ENCODE peak calls at places on chromosome 16, in six cellular contexts. One of them, this sample, is unnamed.

GRCh38 chr16:81140930-81141780 is 45.0 kb upstream of the GCSH start:
- DNase-seq in GM12878: no peak
- DNase-seq in HepG2: peak; percentile 82
- DNase-seq in H1: peak; percentile 33
- DNase-seq in K562: peak; percentile 64
- DNase-seq in SK-N-SH: no peak
- DNase-seq in this sample: no peak

GRCh38 chr16:17585449-17586080 is 114.8 kb upstream of the XYLT1 start:
- DNase-seq in K562: no peak
- DNase-seq in GM12878: no peak
- DNase-seq in H1: no peak
- DNase-seq in SK-N-SH: no peak
- DNase-seq in HepG2: no peak
- DNase-seq in this sample: peak; percentile 45

GRCh38 chr16:52547001-52547833 is at the start of gene TOX3:
- DNase-seq in HepG2: no peak
- DNase-seq in K562: no peak
- DNase-seq in GM12878: no peak
- DNase-seq in SK-N-SH: peak; percentile 48
- DNase-seq in H1: no peak
- DNase-seq in this sample: no peak

GRCh38 chr16:80731915-80732314 is 72.5 kb downstream of the CDYL2 start:
- DNase-seq in HepG2: no peak
- DNase-seq in K562: no peak
- DNase-seq in GM12878: no peak
- DNase-seq in SK-N-SH: no peak
- DNase-seq in H1: no peak
- DNase-seq in this sample: no peak

GRCh38 chr16:81513204-81514040 is 68.8 kb downstream of the CMIP start:
- DNase-seq in K562: no peak
- DNase-seq in HepG2: peak; percentile 90
- DNase-seq in SK-N-SH: no peak
- DNase-seq in H1: no peak
- DNase-seq in GM12878: no peak
- DNase-seq in this sample: no peak

GRCh38 chr16:30382398-30383015 is at the start of gene SEPTIN1:
- DNase-seq in H1: no peak
- DNase-seq in SK-N-SH: no peak
- DNase-seq in K562: no peak
- DNase-seq in HepG2: no peak
- DNase-seq in GM12878: peak; percentile 40
- DNase-seq in this sample: no peak

GRCh38 chr16:85045077-85045476 is 17.5 kb downstream of the KIAA0513 start:
- DNase-seq in GM12878: no peak
- DNase-seq in H1: no peak
- DNase-seq in SK-N-SH: no peak
- DNase-seq in K562: no peak
- DNase-seq in HepG2: no peak
- DNase-seq in this sample: no peak

GRCh38 chr16:53864819-53865491 is 161.0 kb downstream of the FTO start:
- DNase-seq in HepG2: peak; percentile 25
- DNase-seq in GM12878: no peak
- DNase-seq in H1: no peak
- DNase-seq in SK-N-SH: no peak
- DNase-seq in K562: no peak
- DNase-seq in this sample: no peak

GRCh38 chr16:46745594-46745993 is 2.5 kb downstream of the MYLK3 start:
- DNase-seq in HepG2: no peak
- DNase-seq in H1: no peak
- DNase-seq in SK-N-SH: no peak
- DNase-seq in K562: no peak
- DNase-seq in GM12878: no peak
- DNase-seq in this sample: no peak

GRCh38 chr16:23959069-23959800 is 123.5 kb downstream of the PRKCB start:
- DNase-seq in HepG2: no peak
- DNase-seq in K562: no peak
- DNase-seq in GM12878: no peak
- DNase-seq in SK-N-SH: no peak
- DNase-seq in H1: no peak
- DNase-seq in this sample: peak; percentile 65

GRCh38 chr16:590165-590874 is 454 bp downstream of the RAB40C start:
- DNase-seq in SK-N-SH: peak; percentile 67
- DNase-seq in HepG2: no peak
- DNase-seq in H1: no peak
- DNase-seq in K562: peak; percentile 39
- DNase-seq in GM12878: no peak
- DNase-seq in this sample: no peak

DNA sequence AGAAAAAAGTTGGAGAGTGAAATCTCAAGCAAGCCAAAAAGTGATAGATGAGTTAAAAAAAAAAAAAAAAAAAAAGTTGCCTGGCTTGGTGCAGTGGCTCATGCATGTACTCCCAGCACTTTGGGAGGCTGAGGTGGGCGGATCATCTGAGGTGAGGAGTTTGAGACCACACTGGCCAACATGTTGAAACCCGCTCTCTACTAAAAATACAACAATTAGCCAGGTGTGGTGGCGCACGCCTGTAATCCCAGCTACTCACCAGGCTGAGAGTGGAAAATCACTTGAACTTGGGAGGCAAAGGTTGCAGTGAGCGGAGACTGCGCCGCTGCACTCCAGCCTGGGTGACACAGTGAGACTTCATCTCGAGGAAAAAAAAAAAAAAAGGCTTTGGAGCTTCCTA is 668.8 kb downstream of the WWOX start:
- DNase-seq in K562: no peak
- DNase-seq in GM12878: no peak
- DNase-seq in SK-N-SH: no peak
- DNase-seq in H1: no peak
- DNase-seq in HepG2: no peak
- DNase-seq in this sample: no peak
- TF ChIP-seq GABPA in K562: no peak
- TF ChIP-seq GABPA in GM12878: no peak
- TF ChIP-seq GABPA in SK-N-SH: no peak
- TF ChIP-seq GABPA in H1: no peak
- TF ChIP-seq GABPA in HepG2: no peak
- TF ChIP-seq GABPA in this sample: no peak

DNA sequence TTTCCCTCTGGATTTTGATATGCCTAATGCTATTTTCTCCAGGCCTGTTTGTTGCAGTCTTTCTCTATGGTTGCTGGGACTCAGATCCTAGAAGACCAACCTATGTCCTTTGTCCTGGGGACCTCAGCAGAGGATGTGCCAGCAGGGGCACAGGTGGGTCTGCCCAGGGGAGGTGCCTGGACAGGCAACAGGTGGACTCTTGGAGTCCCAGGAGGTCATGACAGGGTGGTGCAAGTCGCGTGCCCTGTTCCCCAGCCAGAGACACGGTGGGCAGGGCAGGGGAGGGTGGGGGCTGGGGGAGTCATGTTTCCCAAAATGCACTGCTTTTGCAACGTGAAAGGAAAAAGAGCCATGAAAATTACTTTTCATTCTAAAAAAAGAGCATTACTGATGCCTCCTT is 26.3 kb upstream of the PLLP start:
- DNase-seq in HepG2: no peak
- DNase-seq in H1: no peak
- DNase-seq in SK-N-SH: no peak
- DNase-seq in K562: no peak
- DNase-seq in GM12878: no peak
- DNase-seq in this sample: no peak
- TF ChIP-seq GABPA in HepG2: no peak
- TF ChIP-seq GABPA in H1: no peak
- TF ChIP-seq GABPA in SK-N-SH: no peak
- TF ChIP-seq GABPA in K562: no peak
- TF ChIP-seq GABPA in GM12878: no peak
- TF ChIP-seq GABPA in this sample: no peak

GRCh38 chr16:56862776-56863175 is 2.2 kb upstream of the SLC12A3 start:
- DNase-seq in SK-N-SH: no peak
- DNase-seq in HepG2: no peak
- DNase-seq in GM12878: no peak
- DNase-seq in K562: no peak
- DNase-seq in H1: no peak
- DNase-seq in this sample: peak; percentile 39

GRCh38 chr16:56865394-56866062 is 521 bp downstream of the SLC12A3 start:
- DNase-seq in SK-N-SH: no peak
- DNase-seq in K562: no peak
- DNase-seq in GM12878: no peak
- DNase-seq in H1: no peak
- DNase-seq in HepG2: no peak
- DNase-seq in this sample: no peak

GRCh38 chr16:56861756-56862155 is 3.3 kb upstream of the SLC12A3 start:
- DNase-seq in H1: no peak
- DNase-seq in K562: no peak
- DNase-seq in SK-N-SH: no peak
- DNase-seq in HepG2: no peak
- DNase-seq in GM12878: no peak
- DNase-seq in this sample: no peak

GRCh38 chr16:56866955-56867830 is 2.2 kb downstream of the SLC12A3 start:
- DNase-seq in K562: peak; percentile 45
- DNase-seq in H1: no peak
- DNase-seq in HepG2: peak; percentile 70
- DNase-seq in SK-N-SH: peak; percentile 69
- DNase-seq in GM12878: no peak
- DNase-seq in this sample: no peak

DNA sequence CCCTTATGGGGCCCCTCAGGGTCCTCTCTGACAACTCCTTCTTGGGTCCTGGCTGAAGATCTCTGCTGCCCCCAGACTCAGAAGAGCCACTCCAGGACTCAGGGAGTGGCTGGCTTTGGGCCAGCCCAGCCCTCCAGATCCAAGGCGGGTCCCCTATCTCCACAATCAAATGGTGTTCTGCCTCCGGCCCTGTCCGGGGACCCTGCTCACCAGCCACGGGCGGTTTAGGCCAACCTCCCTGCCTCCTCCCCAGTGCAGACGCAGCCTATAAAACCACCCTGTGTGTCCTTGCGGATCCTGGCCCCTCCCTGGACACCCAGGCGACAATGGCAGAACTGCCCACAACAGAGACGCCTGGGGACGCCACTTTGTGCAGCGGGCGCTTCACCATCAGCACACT is at the start of gene SLC12A3:
- DNase-seq in HepG2: no peak
- DNase-seq in SK-N-SH: peak; percentile 64
- DNase-seq in H1: no peak
- DNase-seq in K562: peak; percentile 37
- DNase-seq in GM12878: no peak
- DNase-seq in this sample: no peak
- TF ChIP-seq GABPA in HepG2: no peak
- TF ChIP-seq GABPA in SK-N-SH: no peak
- TF ChIP-seq GABPA in H1: no peak
- TF ChIP-seq GABPA in K562: no peak
- TF ChIP-seq GABPA in GM12878: no peak
- TF ChIP-seq GABPA in this sample: no peak

DNA sequence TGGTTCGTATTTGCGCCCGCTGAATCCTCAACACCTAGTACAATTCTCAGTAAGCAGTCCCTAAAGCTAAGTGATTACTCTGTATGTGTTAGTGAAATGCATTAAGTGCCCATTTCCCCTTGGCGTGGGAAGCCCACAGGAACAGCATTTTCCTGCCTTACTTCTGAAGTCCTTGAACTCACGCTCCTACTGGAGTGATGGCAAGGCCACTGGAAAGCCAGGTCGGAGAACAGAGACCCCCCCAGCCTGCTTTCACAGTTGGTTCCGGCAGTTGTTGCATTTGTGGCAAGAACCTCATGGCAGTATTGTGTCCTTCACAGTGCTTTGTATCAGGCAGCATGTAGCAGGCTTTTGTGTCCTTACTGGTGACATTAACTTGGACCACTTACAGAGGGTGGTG is 340.7 kb downstream of the CDH13 start:
- DNase-seq in HepG2: no peak
- DNase-seq in SK-N-SH: no peak
- DNase-seq in H1: no peak
- DNase-seq in K562: no peak
- DNase-seq in GM12878: no peak
- DNase-seq in this sample: no peak
- TF ChIP-seq GABPA in HepG2: no peak
- TF ChIP-seq GABPA in SK-N-SH: no peak
- TF ChIP-seq GABPA in H1: no peak
- TF ChIP-seq GABPA in K562: no peak
- TF ChIP-seq GABPA in GM12878: no peak
- TF ChIP-seq GABPA in this sample: no peak

GRCh38 chr16:28063047-28063521 is 430 bp downstream of the GSG1L start:
- DNase-seq in H1: no peak
- DNase-seq in SK-N-SH: peak; percentile 71
- DNase-seq in K562: no peak
- DNase-seq in GM12878: no peak
- DNase-seq in HepG2: no peak
- DNase-seq in this sample: peak; percentile 73
- TF ChIP-seq GABPA in H1: no peak
- TF ChIP-seq GABPA in SK-N-SH: no peak
- TF ChIP-seq GABPA in K562: no peak
- TF ChIP-seq GABPA in GM12878: no peak
- TF ChIP-seq GABPA in HepG2: no peak
- TF ChIP-seq GABPA in this sample: no peak

DNA sequence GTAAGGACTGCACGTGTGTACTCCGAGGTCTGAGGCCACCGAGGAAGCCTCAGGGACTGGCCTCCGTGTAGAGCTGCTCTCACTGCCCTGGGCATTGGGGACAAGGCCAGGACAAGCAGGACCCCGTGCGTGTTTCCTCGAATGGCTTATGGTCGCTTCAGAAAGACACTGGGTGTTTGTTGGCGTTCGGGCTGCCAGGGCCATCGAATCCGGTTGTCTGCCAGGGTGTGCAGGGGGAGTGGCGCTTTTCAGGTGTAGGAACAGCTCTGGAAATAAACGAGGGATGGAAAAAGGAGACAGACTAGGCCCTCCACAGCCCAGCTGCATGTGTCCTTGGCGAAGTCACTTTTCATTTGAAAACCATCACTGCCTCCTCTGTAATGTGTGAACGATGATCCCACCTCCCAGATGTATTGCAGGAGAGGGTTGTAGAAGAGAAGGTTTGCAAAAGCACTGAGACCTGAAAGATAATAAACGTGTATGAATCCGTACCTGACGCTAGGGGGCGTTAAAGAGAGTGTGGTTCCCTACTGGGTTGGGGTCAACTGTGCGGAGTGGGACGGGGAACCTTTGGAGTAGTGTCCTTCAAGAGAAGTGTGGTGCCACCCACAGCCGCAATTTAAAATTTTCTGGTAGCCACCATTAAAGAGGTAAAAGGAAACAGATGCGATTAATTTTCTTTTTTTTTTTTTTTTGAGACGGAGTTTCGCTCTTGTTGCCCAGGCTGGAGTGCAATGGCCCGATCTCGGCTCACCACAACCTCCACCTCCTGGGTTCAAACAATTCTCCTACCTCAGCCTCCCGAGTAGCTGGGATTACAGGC is 2.1 kb upstream of the ZSCAN10 start:
- DNase-seq in HepG2: peak; percentile 65
- DNase-seq in SK-N-SH: peak; percentile 70
- DNase-seq in H1: no peak
- DNase-seq in GM12878: no peak
- DNase-seq in K562: peak; percentile 45
- DNase-seq in this sample: no peak
- TF ChIP-seq GABPA in HepG2: no peak
- TF ChIP-seq GABPA in SK-N-SH: no peak
- TF ChIP-seq GABPA in H1: no peak
- TF ChIP-seq GABPA in GM12878: no peak
- TF ChIP-seq GABPA in K562: no peak
- TF ChIP-seq GABPA in this sample: no peak